ENCODE peak calls at places on chromosomes 3 and 15, in nine cellular contexts. X, T, E, O, U, C, Q, V and Z are unnamed samples.

GRCh38 chr15:86317379-86317745 is 237.7 kb downstream of the AGBL1 start:
- DNase-seq in X (no peak), T (no peak), E (no peak), O (no peak), U (no peak), C (no peak), Q (no peak), V (no peak), Z (no peak)

GRCh38 chr3:29764603-29765254 is 483.9 kb downstream of the RBMS3 start:
- DNase-seq in X (no peak), T (no peak), E (peak), O (no peak), U (no peak), C (no peak), Q (no peak), V (no peak), Z (no peak)

GRCh38 chr3:146542179-146542578 is 2.2 kb downstream of the PLSCR1 start:
- DNase-seq in X (no peak), T (no peak), E (no peak), O (no peak), U (no peak), C (no peak), Q (no peak), V (no peak), Z (no peak)

GRCh38 chr3:47370887-47371697 is 9.7 kb upstream of the PTPN23 start:
- DNase-seq in X (no peak), T (no peak), E (no peak), O (no peak), U (peak), C (peak), Q (no peak), V (no peak), Z (no peak)

GRCh38 chr15:70127288-70127746 is 29.6 kb upstream of the TLE3 start:
- DNase-seq in X (peak), T (no peak), E (no peak), O (no peak), U (no peak), C (peak), Q (no peak), V (no peak), Z (no peak)

GRCh38 chr3:14792691-14793121 is 26.1 kb upstream of the FGD5 start:
- DNase-seq in X (no peak), T (no peak), E (no peak), O (no peak), U (no peak), C (no peak), Q (no peak), V (no peak), Z (peak)

GRCh38 chr15:75107905-75108838 is 84.8 kb downstream of the PPCDC start:
- DNase-seq in X (no peak), T (peak), E (no peak), O (no peak), U (peak), C (no peak), Q (peak), V (no peak), Z (no peak)

GRCh38 chr3:46883252-46884185 is 6.0 kb downstream of the PTH1R start:
- DNase-seq in X (no peak), T (no peak), E (no peak), O (no peak), U (peak), C (no peak), Q (no peak), V (no peak), Z (no peak)

GRCh38 chr3:154656496-154656895 is 226.5 kb upstream of the GPR149 start:
- DNase-seq in X (no peak), T (no peak), E (no peak), O (no peak), U (no peak), C (no peak), Q (no peak), V (no peak), Z (no peak)

GRCh38 chr3:194738254-194739093 is 52.8 kb downstream of the FAM43A start:
- DNase-seq in X (peak), T (no peak), E (peak), O (no peak), U (peak), C (peak), Q (no peak), V (no peak), Z (no peak)

GRCh38 chr15:44527241-44527640 is 9.7 kb upstream of the EIF3J start:
- DNase-seq in X (no peak), T (no peak), E (no peak), O (no peak), U (no peak), C (no peak), Q (no peak), V (no peak), Z (no peak)

GRCh38 chr3:11144996-11145395 is 9.3 kb upstream of the HRH1 start:
- DNase-seq in X (no peak), T (no peak), E (no peak), O (no peak), U (no peak), C (no peak), Q (no peak), V (no peak), Z (peak)

GRCh38 chr15:80779658-80780415 is 667 bp downstream of the CEMIP start:
- DNase-seq in X (no peak), T (no peak), E (no peak), O (no peak), U (peak), C (peak), Q (no peak), V (no peak), Z (no peak)

GRCh38 chr15:89888214-89888804 is 5.5 kb downstream of the AP3S2 start:
- DNase-seq in X (no peak), T (no peak), E (no peak), O (no peak), U (peak), C (no peak), Q (peak), V (peak), Z (no peak)

GRCh38 chr3:64494530-64494929 is 193.3 kb downstream of the ADAMTS9 start:
- DNase-seq in X (no peak), T (no peak), E (peak), O (no peak), U (no peak), C (no peak), Q (no peak), V (no peak), Z (no peak)

GRCh38 chr15:36814708-36815107 is 235.3 kb downstream of the CDIN1 start:
- DNase-seq in X (no peak), T (no peak), E (no peak), O (no peak), U (no peak), C (no peak), Q (no peak), V (no peak), Z (no peak)

GRCh38 chr3:113086506-113087461 is 96.0 kb downstream of the GTPBP8 start:
- DNase-seq in X (no peak), T (no peak), E (no peak), O (no peak), U (no peak), C (no peak), Q (no peak), V (no peak), Z (no peak)

GRCh38 chr15:31357148-31357547 is 30.5 kb downstream of the KLF13 start:
- DNase-seq in X (no peak), T (no peak), E (no peak), O (no peak), U (no peak), C (no peak), Q (peak), V (no peak), Z (no peak)

GRCh38 chr3:58572634-58573230 is 4.5 kb downstream of the FAM107A start:
- DNase-seq in X (no peak), T (no peak), E (no peak), O (no peak), U (no peak), C (no peak), Q (no peak), V (no peak), Z (no peak)

GRCh38 chr3:160562952-160563351 is 2.4 kb downstream of the KPNA4 start:
- DNase-seq in X (no peak), T (no peak), E (no peak), O (no peak), U (no peak), C (no peak), Q (no peak), V (no peak), Z (no peak)

GRCh38 chr3:190088890-190089289 is 31.8 kb downstream of the P3H2 start:
- DNase-seq in X (no peak), T (peak), E (no peak), O (no peak), U (no peak), C (no peak), Q (no peak), V (no peak), Z (no peak)

GRCh38 chr15:76448755-76449154 is 112.2 kb downstream of the ISL2 start:
- DNase-seq in X (no peak), T (no peak), E (no peak), O (no peak), U (no peak), C (no peak), Q (no peak), V (no peak), Z (no peak)

GRCh38 chr3:39107056-39107873 is at the start of the genes GORASP1 and TTC21A:
- DNase-seq in X (peak), T (peak), E (peak), O (peak), U (peak), C (peak), Q (peak), V (peak), Z (peak)

GRCh38 chr3:139312959-139313358 is 30.9 kb upstream of the MRPS22 start:
- DNase-seq in X (no peak), T (no peak), E (no peak), O (no peak), U (no peak), C (no peak), Q (no peak), V (no peak), Z (peak)

GRCh38 chr15:37014137-37014536 is 86.2 kb downstream of the MEIS2 start:
- DNase-seq in X (no peak), T (no peak), E (no peak), O (no peak), U (no peak), C (no peak), Q (no peak), V (no peak), Z (no peak)

GRCh38 chr3:94234177-94234788 is 171.4 kb downstream of the NSUN3 start:
- DNase-seq in X (no peak), T (no peak), E (peak), O (no peak), U (peak), C (no peak), Q (no peak), V (no peak), Z (no peak)